ENCODE peak calls at places on chromosome 10, in eight cellular contexts. X is GM06990, S is AG09319, R is MM.1S, P is RWPE1, M is psoas muscle, H is nephron progenitor cell, A is neural crest cell. W is an unnamed sample.

GRCh38 chr10:114618722-114619121 is 39.4 kb downstream of the ABLIM1 start:
- DNase-seq in X (no peak), S (no peak), R (no peak), P (no peak), M (no peak), H (no peak), A (no peak), W (no peak)

GRCh38 chr10:2366532-2366931 is 629.2 kb upstream of the ADARB2 start:
- DNase-seq in X (no peak), S (no peak), R (no peak), P (no peak), M (no peak), H (no peak), A (no peak), W (no peak)

GRCh38 chr10:126580873-126581647 is 89.4 kb downstream of the C10orf90 start:
- DNase-seq in X (no peak), S (no peak), R (no peak), P (no peak), M (no peak), H (no peak), A (no peak), W (no peak)

GRCh38 chr10:90652519-90652918 is 205.3 kb downstream of the HTR7 start:
- DNase-seq in X (no peak), S (no peak), R (no peak), P (peak), M (no peak), H (no peak), A (no peak), W (no peak)

GRCh38 chr10:92395271-92395670 is 104.3 kb downstream of the MARCHF5 start:
- DNase-seq in X (no peak), S (no peak), R (no peak), P (no peak), M (no peak), H (no peak), A (no peak), W (no peak)

GRCh38 chr10:5088703-5089261 is 5.4 kb upstream of the AKR1C3 start:
- DNase-seq in X (no peak), S (no peak), R (no peak), P (no peak), M (no peak), H (no peak), A (no peak), W (no peak)

GRCh38 chr10:90635111-90635798 is 222.6 kb downstream of the HTR7 start:
- DNase-seq in X (no peak), S (no peak), R (no peak), P (no peak), M (no peak), H (no peak), A (no peak), W (no peak)

GRCh38 chr10:133613699-133614098 is 12.9 kb downstream of the FRG2B start:
- DNase-seq in X (no peak), S (no peak), R (no peak), P (no peak), M (no peak), H (no peak), A (no peak), W (no peak)

GRCh38 chr10:89887830-89888229 is 186.4 kb downstream of the KIF20B start:
- DNase-seq in X (no peak), S (no peak), R (peak), P (no peak), M (no peak), H (no peak), A (no peak), W (no peak)

GRCh38 chr10:109988231-109988630 is 19.6 kb upstream of the ADD3 start:
- DNase-seq in X (no peak), S (no peak), R (no peak), P (no peak), M (no peak), H (no peak), A (no peak), W (no peak)

GRCh38 chr10:7192831-7193348 is 217.9 kb downstream of the SFMBT2 start:
- DNase-seq in X (no peak), S (no peak), R (no peak), P (no peak), M (no peak), H (no peak), A (no peak), W (no peak)

GRCh38 chr10:12055722-12056121 is 13.0 kb upstream of the DHTKD1 start:
- DNase-seq in X (no peak), S (no peak), R (no peak), P (no peak), M (no peak), H (no peak), A (no peak), W (no peak)

GRCh38 chr10:44010873-44011602 is 362.4 kb upstream of the ZNF32 start:
- DNase-seq in X (peak), S (no peak), R (peak), P (peak), M (no peak), H (no peak), A (no peak), W (no peak)

GRCh38 chr10:119237722-119238436 is 30.5 kb downstream of the GRK5 start:
- DNase-seq in X (no peak), S (no peak), R (no peak), P (no peak), M (no peak), H (no peak), A (no peak), W (no peak)

GRCh38 chr10:72072639-72073038 is 15.7 kb downstream of the SPOCK2 start:
- DNase-seq in X (no peak), S (no peak), R (no peak), P (no peak), M (no peak), H (no peak), A (no peak), W (no peak)

GRCh38 chr10:70603439-70603778 is 868 bp upstream of the PRF1 start:
- DNase-seq in X (no peak), S (no peak), R (no peak), P (no peak), M (no peak), H (no peak), A (no peak), W (no peak)

GRCh38 chr10:88281592-88282268 is 301.4 kb downstream of the RNLS start:
- DNase-seq in X (no peak), S (no peak), R (no peak), P (peak), M (no peak), H (no peak), A (no peak), W (no peak)

GRCh38 chr10:78069151-78069550 is 35.5 kb downstream of the RPS24 start:
- DNase-seq in X (no peak), S (no peak), R (no peak), P (no peak), M (no peak), H (no peak), A (no peak), W (no peak)

GRCh38 chr10:78063236-78063635 is 29.6 kb downstream of the RPS24 start:
- DNase-seq in X (no peak), S (no peak), R (no peak), P (no peak), M (no peak), H (no peak), A (no peak), W (no peak)

GRCh38 chr10:78062296-78062695 is 28.6 kb downstream of the RPS24 start:
- DNase-seq in X (no peak), S (no peak), R (no peak), P (no peak), M (no peak), H (no peak), A (no peak), W (no peak)

GRCh38 chr10:78066728-78067430 is 33.2 kb downstream of the RPS24 start:
- DNase-seq in X (no peak), S (no peak), R (no peak), P (no peak), M (no peak), H (no peak), A (no peak), W (no peak)

DNA sequence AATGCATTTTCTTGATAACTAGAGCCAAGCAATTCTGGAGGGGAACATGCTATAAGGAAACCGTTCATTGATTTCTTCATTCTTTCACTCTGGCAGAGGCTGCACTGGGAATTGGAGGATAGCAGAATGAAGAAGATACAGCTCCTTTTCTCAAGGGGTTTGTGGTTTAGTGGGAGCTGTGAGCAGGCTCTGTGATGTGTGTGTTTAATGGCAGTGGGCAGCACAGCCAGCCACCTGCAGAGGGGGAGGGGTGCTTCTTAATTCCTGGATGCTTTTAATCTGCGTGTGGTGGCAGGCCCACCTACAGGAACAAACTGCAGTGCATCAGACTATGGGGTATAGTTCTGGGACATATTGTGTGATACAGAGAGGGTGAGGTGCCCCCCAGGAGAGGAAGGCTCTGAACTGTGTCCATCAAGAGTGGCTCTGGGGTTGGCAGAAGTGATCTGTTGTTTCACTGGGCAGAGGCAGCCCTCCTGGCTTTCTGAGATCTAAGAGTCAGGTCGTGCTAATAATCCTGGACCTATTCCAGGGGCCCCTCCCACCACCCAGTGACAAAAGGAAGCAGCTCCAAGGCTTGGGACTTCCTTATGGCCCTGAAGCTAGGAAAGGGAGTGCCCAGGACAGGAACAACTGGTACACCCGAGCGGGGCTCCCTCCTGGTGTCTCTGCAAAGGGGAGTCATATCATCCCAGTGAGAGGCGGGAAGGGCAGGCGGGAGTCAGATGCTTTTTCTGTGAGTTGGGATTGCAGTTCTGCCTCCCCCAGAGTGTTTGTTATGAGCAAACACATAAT is 32.1 kb downstream of the RPS24 start:
- DNase-seq in X (no peak), S (no peak), R (no peak), P (no peak), M (no peak), H (no peak), A (no peak), W (no peak)
- TF ChIP-seq CTCF in X (no peak), S (no peak), R (no peak), P (no peak), M (no peak), H (no peak), A (no peak), W (no peak)

GRCh38 chr10:115950320-115950719 is 322.7 kb downstream of the GFRA1 start:
- DNase-seq in X (no peak), S (peak), R (no peak), P (no peak), M (no peak), H (no peak), A (no peak), W (no peak)

GRCh38 chr10:115947104-115947503 is 325.9 kb downstream of the GFRA1 start:
- DNase-seq in X (no peak), S (no peak), R (no peak), P (no peak), M (no peak), H (no peak), A (no peak), W (no peak)

GRCh38 chr10:115949282-115949844 is 323.6 kb downstream of the GFRA1 start:
- DNase-seq in X (no peak), S (no peak), R (no peak), P (no peak), M (no peak), H (no peak), A (no peak), W (no peak)

GRCh38 chr10:115945696-115946445 is 327.1 kb downstream of the GFRA1 start:
- DNase-seq in X (no peak), S (no peak), R (no peak), P (no peak), M (no peak), H (no peak), A (no peak), W (no peak)

GRCh38 chr10:115948415-115948814 is 324.6 kb downstream of the GFRA1 start:
- DNase-seq in X (no peak), S (peak), R (peak), P (peak), M (no peak), H (no peak), A (no peak), W (no peak)
- TF ChIP-seq CTCF in X (peak), S (peak), R (peak), P (no peak), M (no peak), H (peak), A (peak), W (peak)

DNA sequence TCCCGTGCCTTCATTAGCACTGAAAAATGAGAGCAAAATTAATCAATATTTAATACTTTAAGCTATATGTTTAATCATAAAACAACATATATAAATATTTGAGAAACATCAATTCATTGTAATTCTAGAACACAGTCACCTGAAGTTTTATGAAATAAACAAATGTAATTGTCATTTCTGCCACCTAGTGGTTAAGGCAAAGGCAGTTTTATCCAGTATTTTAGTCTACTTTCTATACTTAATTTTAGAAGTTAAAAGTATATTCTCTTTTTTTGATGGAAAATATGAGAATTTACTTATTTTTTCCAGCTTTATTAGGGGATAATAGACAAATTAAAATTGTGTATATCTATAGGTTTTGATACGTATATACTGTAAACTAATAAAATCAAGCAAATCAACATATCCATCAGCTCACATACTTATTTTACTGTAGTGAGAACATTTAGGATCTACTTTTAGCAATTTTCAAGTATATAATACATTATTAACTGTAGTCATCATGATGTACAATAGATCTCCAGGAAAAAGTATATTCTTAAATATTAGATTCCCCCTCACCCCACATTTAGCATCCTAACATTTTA is 16.9 kb downstream of the PCGF6 start:
- DNase-seq in X (no peak), S (no peak), R (peak), P (peak), M (no peak), H (no peak), A (no peak), W (no peak)
- TF ChIP-seq CTCF in X (peak), S (peak), R (peak), P (peak), M (peak), H (peak), A (peak), W (peak)

GRCh38 chr10:987906-988666 is at the start of gene GTPBP4:
- DNase-seq in X (peak), S (peak), R (peak), P (peak), M (peak), H (peak), A (peak), W (peak)
- TF ChIP-seq CTCF in X (peak), S (peak), R (peak), P (peak), M (no peak), H (no peak), A (no peak), W (peak)

GRCh38 chr10:117956972-117957371 is 89.8 kb downstream of the RAB11FIP2 start:
- DNase-seq in X (no peak), S (no peak), R (no peak), P (no peak), M (no peak), H (no peak), A (no peak), W (no peak)
- TF ChIP-seq CTCF in X (no peak), S (no peak), R (no peak), P (no peak), M (no peak), H (no peak), A (no peak), W (no peak)

GRCh38 chr10:75314570-75314969 is 78.8 kb upstream of the COMTD1 start:
- DNase-seq in X (no peak), S (no peak), R (no peak), P (no peak), M (no peak), H (no peak), A (no peak), W (no peak)

DNA sequence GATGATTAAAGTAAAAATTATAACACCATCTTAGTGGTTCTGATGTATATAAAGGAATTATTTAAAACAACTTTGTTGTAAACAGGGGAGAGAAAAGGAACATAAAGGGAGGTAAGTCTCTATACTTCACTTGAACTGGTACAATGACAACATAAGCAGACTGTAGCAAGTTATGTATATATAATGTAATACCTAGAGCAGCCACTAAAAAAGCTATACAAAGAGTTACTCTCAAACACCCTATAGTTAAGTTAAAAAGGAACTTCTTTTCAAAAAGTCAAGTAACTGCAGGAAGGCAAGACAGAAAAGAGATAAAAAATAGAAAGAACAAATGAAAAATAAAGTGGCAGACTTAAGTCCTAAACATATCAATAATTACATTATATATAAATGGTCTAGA is 82.3 kb downstream of the ZNF503 start:
- DNase-seq in X (no peak), S (no peak), R (no peak), P (no peak), M (no peak), H (no peak), A (no peak), W (no peak)
- TF ChIP-seq CTCF in X (no peak), S (no peak), R (no peak), P (no peak), M (no peak), H (no peak), A (peak), W (no peak)

GRCh38 chr10:116120688-116121087 is 152.3 kb downstream of the GFRA1 start:
- DNase-seq in X (no peak), S (no peak), R (peak), P (no peak), M (no peak), H (peak), A (peak), W (no peak)
- TF ChIP-seq CTCF in X (no peak), S (peak), R (peak), P (no peak), M (no peak), H (peak), A (peak), W (peak)

GRCh38 chr10:6119423-6119822 is 30.6 kb downstream of the RBM17 start:
- DNase-seq in X (no peak), S (no peak), R (no peak), P (no peak), M (no peak), H (no peak), A (no peak), W (no peak)
- TF ChIP-seq CTCF in X (no peak), S (no peak), R (no peak), P (no peak), M (no peak), H (no peak), A (no peak), W (no peak)

GRCh38 chr10:49007128-49007527 is 67.5 kb upstream of the LRRC18 start:
- DNase-seq in X (no peak), S (no peak), R (no peak), P (no peak), M (no peak), H (no peak), A (no peak), W (no peak)

GRCh38 chr10:49001861-49002675 is 62.4 kb upstream of the LRRC18 start:
- DNase-seq in X (no peak), S (no peak), R (no peak), P (no peak), M (no peak), H (peak), A (no peak), W (no peak)

GRCh38 chr10:49000437-49001398 is 61.1 kb upstream of the LRRC18 start:
- DNase-seq in X (no peak), S (no peak), R (no peak), P (no peak), M (no peak), H (no peak), A (no peak), W (no peak)

GRCh38 chr10:49005270-49005669 is 65.6 kb upstream of the LRRC18 start:
- DNase-seq in X (no peak), S (no peak), R (no peak), P (no peak), M (no peak), H (no peak), A (no peak), W (no peak)

GRCh38 chr10:49001402-49001801 is 61.8 kb upstream of the LRRC18 start:
- DNase-seq in X (no peak), S (no peak), R (no peak), P (peak), M (no peak), H (peak), A (no peak), W (no peak)
- TF ChIP-seq CTCF in X (no peak), S (no peak), R (no peak), P (no peak), M (no peak), H (no peak), A (no peak), W (no peak)

GRCh38 chr10:86645111-86645445 is 9.3 kb upstream of the OPN4 start:
- DNase-seq in X (no peak), S (no peak), R (no peak), P (no peak), M (no peak), H (no peak), A (no peak), W (no peak)

GRCh38 chr10:86642021-86642420 is 12.3 kb upstream of the OPN4 start:
- DNase-seq in X (no peak), S (no peak), R (no peak), P (no peak), M (no peak), H (no peak), A (no peak), W (no peak)

GRCh38 chr10:86646532-86646931 is 7.8 kb upstream of the OPN4 start:
- DNase-seq in X (no peak), S (no peak), R (no peak), P (no peak), M (no peak), H (no peak), A (no peak), W (no peak)

GRCh38 chr10:86644412-86645110 is 9.8 kb upstream of the OPN4 start:
- DNase-seq in X (no peak), S (no peak), R (no peak), P (no peak), M (no peak), H (no peak), A (no peak), W (no peak)

DNA sequence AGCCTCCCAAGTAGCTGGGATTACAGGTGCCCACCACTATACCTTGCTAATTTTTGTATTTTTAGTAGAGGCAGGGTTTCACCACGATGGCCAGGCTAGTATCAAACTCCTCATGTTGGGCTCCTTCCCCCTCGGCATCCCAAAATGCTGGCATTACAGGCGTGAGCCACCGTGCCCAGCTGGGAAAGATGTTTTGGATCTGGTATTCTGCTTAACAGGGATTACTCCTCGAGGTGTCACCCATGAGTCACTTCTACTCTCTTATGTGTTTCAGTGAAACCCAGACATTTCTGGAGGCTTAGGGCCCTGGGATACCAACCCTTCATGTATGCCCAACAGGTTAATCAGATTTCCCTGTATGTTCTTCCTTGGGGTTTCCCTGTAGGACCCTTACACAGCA is 11.8 kb upstream of the OPN4 start:
- DNase-seq in X (no peak), S (no peak), R (no peak), P (peak), M (no peak), H (no peak), A (no peak), W (no peak)
- TF ChIP-seq CTCF in X (no peak), S (no peak), R (peak), P (no peak), M (no peak), H (no peak), A (no peak), W (no peak)

W was measured in D721Med.